ENCODE peak calls at places on chromosomes 1 and 21, in eight cellular contexts. D is bronchial epithelial cell, B is ELR, R is SK-N-SH, M is hepatocyte, P is neural crest cell, Z is HCEC 1CT, N is HFF-Myc. A is an unnamed sample.

GRCh38 chr1:94974224-94974623 is 47.3 kb upstream of the CNN3 start:
- DNase-seq in Z (peak; percentile 45), R (no peak), N (no peak), M (no peak), P (no peak), D (no peak), B (peak; percentile 39), A (peak; percentile 78)

GRCh38 chr1:219518168-219518905 is 94.6 kb downstream of the ZC3H11B start:
- DNase-seq in Z (peak; percentile 42), D (peak; percentile 75), N (peak; percentile 16), B (peak; percentile 51), P (no peak), R (peak; percentile 29), M (peak; percentile 26), A (peak; percentile 96)

GRCh38 chr1:217498209-217498608 is 132.7 kb downstream of the GPATCH2 start:
- DNase-seq in N (no peak), R (no peak), Z (no peak), D (peak; percentile 23), B (no peak), P (no peak), M (no peak), A (no peak)

GRCh38 chr21:46409641-46410406 is 48.9 kb upstream of the DIP2A start:
- DNase-seq in N (no peak), R (no peak), M (no peak), D (no peak), B (no peak), P (no peak), Z (no peak), A (no peak)

GRCh38 chr1:11731719-11732283 is 4.1 kb upstream of the AGTRAP start:
- DNase-seq in Z (peak; percentile 64), D (no peak), B (no peak), P (peak; percentile 21), N (no peak), M (peak; percentile 78), R (no peak), A (peak; percentile 74)

GRCh38 chr1:208967334-208967733 is 616.2 kb upstream of the CAMK1G start:
- DNase-seq in B (no peak), Z (no peak), R (no peak), M (no peak), P (no peak), N (no peak), D (no peak), A (no peak)

GRCh38 chr21:42677339-42678117 is 24.1 kb downstream of the PDE9A start:
- DNase-seq in Z (no peak), R (no peak), N (peak; percentile 4), M (no peak), P (no peak), D (peak; percentile 14), B (peak; percentile 10), A (peak; percentile 40)

GRCh38 chr1:56028244-56028643 is 551.1 kb downstream of the PLPP3 start:
- DNase-seq in B (no peak), P (no peak), D (no peak), Z (no peak), N (no peak), M (no peak), R (no peak), A (no peak)

GRCh38 chr1:202238914-202239313 is 45.3 kb downstream of the LGR6 start:
- DNase-seq in R (no peak), D (no peak), P (no peak), B (no peak), M (no peak), N (no peak), Z (no peak), A (no peak)

GRCh38 chr1:200362421-200362820 is 47.4 kb downstream of the ZNF281 start:
- DNase-seq in N (no peak), D (no peak), Z (no peak), P (no peak), M (no peak), R (no peak), B (no peak), A (no peak)

GRCh38 chr1:1141911-1142250 is 26.0 kb upstream of the C1orf159 start:
- DNase-seq in M (no peak), N (no peak), D (no peak), B (no peak), R (no peak), Z (no peak), P (no peak), A (no peak)

GRCh38 chr1:179034720-179035119 is 9.0 kb downstream of the FAM20B start:
- DNase-seq in D (peak; percentile 38), P (no peak), B (peak; percentile 61), R (no peak), N (no peak), M (no peak), Z (peak; percentile 56), A (peak; percentile 37)

GRCh38 chr1:82978461-82979324 is 1020.2 kb downstream of the TTLL7 start:
- DNase-seq in M (no peak), B (no peak), R (no peak), D (no peak), N (no peak), P (no peak), Z (no peak), A (no peak)

GRCh38 chr1:43435146-43436145 is 18.3 kb downstream of the HYI start:
- DNase-seq in D (no peak), P (no peak), M (no peak), B (peak; percentile 20), N (no peak), Z (no peak), R (no peak), A (peak; percentile 66)

GRCh38 chr1:2532485-2533160 is 2.6 kb upstream of the HES5 start:
- DNase-seq in D (no peak), Z (no peak), P (peak; percentile 20), M (no peak), R (no peak), B (no peak), N (no peak), A (no peak)

GRCh38 chr1:212618466-212619210 is 10.1 kb downstream of the ATF3 start:
- DNase-seq in D (peak; percentile 57), N (no peak), B (peak; percentile 66), P (no peak), R (no peak), Z (peak; percentile 35), M (no peak), A (no peak)